ENCODE peak calls at places on chromosome 18, in six cellular contexts. N, A, K, I, Q and F are unnamed samples.
A peak's percentile ranks its signal among the peaks of the same experiment; 100 is the strongest.

GRCh38 chr18:29501952-29502351 is 1325.0 kb upstream of the CDH2 start:
- DNase-seq in N (no peak), A (no peak), K (no peak), I (no peak), Q (no peak), F (no peak)

GRCh38 chr18:33169218-33169617 is 271.3 kb downstream of the CCDC178 start:
- DNase-seq in N (no peak), A (no peak), K (no peak), I (no peak), Q (no peak), F (no peak)

GRCh38 chr18:75253784-75254183 is 43.2 kb downstream of the TSHZ1 start:
- DNase-seq in N (no peak), A (no peak), K (no peak), I (no peak), Q (no peak), F (no peak)

GRCh38 chr18:23225518-23225917 is 90.2 kb downstream of the CABLES1 start:
- DNase-seq in N (no peak), A (no peak), K (no peak), I (no peak), Q (no peak), F (no peak)

GRCh38 chr18:44803019-44803650 is 122.4 kb downstream of the SETBP1 start:
- DNase-seq in N (no peak), A (no peak), K (no peak), I (peak; percentile 15), Q (no peak), F (no peak)

GRCh38 chr18:48993586-48993985 is 42.8 kb upstream of the SMAD7 start:
- DNase-seq in N (no peak), A (no peak), K (no peak), I (no peak), Q (no peak), F (no peak)

GRCh38 chr18:62364558-62364957 is 39.4 kb downstream of the TNFRSF11A start:
- DNase-seq in N (no peak), A (no peak), K (no peak), I (no peak), Q (no peak), F (no peak)

GRCh38 chr18:35522130-35522959 is 24.6 kb upstream of the INO80C start:
- DNase-seq in N (no peak), A (no peak), K (no peak), I (no peak), Q (no peak), F (no peak)

GRCh38 chr18:36688020-36688965 is 140.5 kb downstream of the TPGS2 start:
- DNase-seq in N (peak; percentile 78), A (peak; percentile 42), K (no peak), I (peak; percentile 52), Q (peak; percentile 9), F (peak; percentile 23)

GRCh38 chr18:55863876-55864275 is 275.9 kb upstream of the TCF4 start:
- DNase-seq in N (no peak), A (no peak), K (no peak), I (no peak), Q (no peak), F (no peak)

GRCh38 chr18:7084080-7084765 is 33.4 kb downstream of the LAMA1 start:
- DNase-seq in N (no peak), A (no peak), K (no peak), I (no peak), Q (peak; percentile 19), F (no peak)

GRCh38 chr18:76405761-76406356 is 89.2 kb downstream of the ZNF516 start:
- DNase-seq in N (peak; percentile 28), A (no peak), K (peak; percentile 43), I (peak; percentile 34), Q (no peak), F (no peak)

GRCh38 chr18:32139835-32140283 is 48.2 kb downstream of the RNF138 start:
- DNase-seq in N (no peak), A (no peak), K (no peak), I (no peak), Q (no peak), F (no peak)

GRCh38 chr18:42412281-42412680 is 457.2 kb downstream of the PIK3C3 start:
- DNase-seq in N (no peak), A (no peak), K (no peak), I (no peak), Q (no peak), F (no peak)

GRCh38 chr18:11498821-11499220 is 110.6 kb upstream of the SLC35G4 start:
- DNase-seq in N (no peak), A (no peak), K (no peak), I (no peak), Q (no peak), F (no peak)

GRCh38 chr18:76923485-76924085 is 101.2 kb downstream of the ZNF236 start:
- DNase-seq in N (peak; percentile 17), A (no peak), K (peak; percentile 15), I (peak; percentile 30), Q (no peak), F (no peak)

GRCh38 chr18:56740645-56741044 is 89.5 kb downstream of the WDR7 start:
- DNase-seq in N (no peak), A (no peak), K (no peak), I (no peak), Q (no peak), F (no peak)

GRCh38 chr18:61475931-61476330 is 142.7 kb downstream of the CDH20 start:
- DNase-seq in N (no peak), A (no peak), K (no peak), I (no peak), Q (no peak), F (no peak)

GRCh38 chr18:7896164-7896563 is 329.0 kb downstream of the PTPRM start:
- DNase-seq in N (no peak), A (no peak), K (no peak), I (no peak), Q (no peak), F (no peak)

GRCh38 chr18:61329398-61329797 is 3.8 kb upstream of the CDH20 start:
- DNase-seq in N (no peak), A (no peak), K (no peak), I (no peak), Q (no peak), F (no peak)

GRCh38 chr18:79248495-79249078 is 147.1 kb upstream of the NFATC1 start:
- DNase-seq in N (no peak), A (no peak), K (no peak), I (no peak), Q (no peak), F (no peak)

DNA sequence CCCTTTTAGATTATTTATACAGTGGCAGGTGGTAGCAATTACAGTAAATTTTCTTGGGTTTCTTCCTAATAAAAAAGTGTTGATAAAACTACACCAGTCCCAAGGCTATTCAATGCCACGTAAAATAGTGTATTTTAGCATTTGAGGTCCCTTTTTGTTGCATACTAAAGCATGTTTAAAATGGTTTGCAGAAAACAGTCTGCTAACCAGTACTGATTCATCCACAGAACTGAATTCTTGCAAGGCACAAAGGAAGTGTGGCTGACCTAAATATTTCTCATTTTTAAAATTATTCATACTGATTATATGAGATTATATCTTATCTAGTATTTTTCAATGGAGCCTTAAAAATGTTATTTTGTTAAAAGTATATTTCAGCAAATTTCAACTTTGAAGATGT is 98.1 kb downstream of the SMAD2 start:
- DNase-seq in N (no peak), A (no peak), K (no peak), I (no peak), Q (no peak), F (no peak)
- TF ChIP-seq POLR2AphosphoS5 in N (no peak), A (no peak), K (no peak), I (no peak), Q (no peak), F (no peak)

GRCh38 chr18:58223717-58224424 is 179.8 kb downstream of the NEDD4L start:
- DNase-seq in N (peak; percentile 56), A (no peak), K (no peak), I (peak; percentile 81), Q (no peak), F (no peak)
- TF ChIP-seq POLR2A in N (no peak), A (no peak), K (no peak), I (no peak), Q (no peak), F (no peak)

GRCh38 chr18:21183670-21184069 is 58.4 kb upstream of the GREB1L start:
- DNase-seq in N (no peak), A (no peak), K (no peak), I (peak; percentile 10), Q (no peak), F (no peak)
- TF ChIP-seq TAF1 in N (no peak), A (no peak), K (no peak), I (no peak), Q (no peak), F (no peak)

DNA sequence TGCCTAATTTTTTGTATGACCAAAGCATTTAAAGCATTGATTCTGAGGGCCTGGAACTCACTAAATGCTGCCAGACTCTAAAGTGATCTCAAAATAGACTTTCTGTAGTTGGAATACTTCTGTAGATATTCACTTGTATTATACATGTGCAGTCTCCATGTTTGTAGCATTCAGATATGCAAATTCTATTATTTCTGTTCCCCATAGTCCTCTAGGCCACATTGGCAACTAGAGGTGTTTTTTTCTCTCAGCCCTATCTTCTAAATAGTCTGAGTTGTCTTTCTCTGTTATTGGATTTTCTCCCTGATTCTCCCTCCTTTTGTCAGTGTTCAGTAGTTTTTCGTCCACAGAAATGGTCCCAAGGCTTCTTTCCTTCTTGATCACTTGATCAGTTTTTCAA is 38.5 kb downstream of the ANKRD12 start:
- DNase-seq in N (no peak), A (no peak), K (no peak), I (no peak), Q (no peak), F (no peak)
- TF ChIP-seq POLR2AphosphoS5 in N (no peak), A (no peak), K (no peak), I (no peak), Q (no peak), F (no peak)

DNA sequence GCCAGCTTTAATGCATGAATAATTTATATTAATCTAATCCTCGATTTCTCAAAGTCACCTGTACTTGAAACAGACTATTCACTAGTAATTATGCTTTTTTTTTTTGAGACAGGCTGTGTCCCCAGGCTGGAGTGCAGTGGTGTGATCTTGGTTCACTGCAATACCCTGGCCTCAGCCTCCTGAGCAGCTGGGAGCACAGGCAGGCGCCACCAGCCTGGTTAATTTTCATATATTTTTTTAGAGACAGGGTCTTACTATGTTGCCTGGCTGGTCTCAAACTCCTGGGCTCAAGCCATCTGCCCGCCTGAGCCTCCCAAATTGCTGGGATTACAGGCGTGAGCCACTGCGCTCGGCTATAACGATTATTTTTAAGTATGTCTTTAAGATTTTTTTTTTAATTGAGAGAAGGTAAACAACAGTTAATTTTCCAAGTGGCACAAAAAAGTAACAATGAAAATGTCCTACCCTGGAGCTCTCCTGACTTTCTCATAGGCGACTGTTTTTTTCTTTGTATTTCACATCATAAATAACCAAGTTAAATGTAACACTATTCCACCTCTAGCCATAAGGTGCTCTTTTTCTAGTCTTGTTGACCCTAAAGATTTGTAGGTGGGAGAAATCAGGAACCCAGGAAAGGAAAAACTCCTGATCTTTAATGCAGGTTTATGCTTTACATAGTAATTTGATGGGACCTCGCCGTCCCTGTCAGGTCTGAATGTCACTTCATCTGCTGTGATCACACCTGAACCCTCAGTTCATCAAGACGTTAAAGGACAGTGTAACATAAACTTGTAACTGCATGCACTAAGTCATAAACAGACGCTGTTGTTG is 1.3 kb upstream of the ANKRD12 start:
- DNase-seq in N (no peak), A (no peak), K (no peak), I (no peak), Q (no peak), F (no peak)
- TF ChIP-seq POLR2A in N (no peak), A (peak; percentile 50), K (no peak), I (no peak), Q (no peak), F (no peak)